ENCODE peak calls at places on chromosomes 16 and 17, in seven cellular contexts. R, Y, L, S, K, Z and T are unnamed samples.

GRCh38 chr16:79090966-79091365 is 509.6 kb downstream of the MAF start:
- DNase-seq in L (no peak), S (no peak), Y (no peak), Z (no peak), R (no peak), K (no peak), T (no peak)

GRCh38 chr16:86570542-86571196 is 4.0 kb downstream of the FOXC2 start:
- DNase-seq in R (no peak), L (peak; percentile 47), S (no peak), K (no peak), Y (no peak), Z (no peak), T (no peak)

GRCh38 chr17:8149419-8150193 is 2.6 kb downstream of the PER1 start:
- DNase-seq in K (no peak), R (no peak), Y (no peak), S (no peak), L (no peak), Z (no peak), T (no peak)

GRCh38 chr17:56297142-56297541 is 143.9 kb downstream of the ANKFN1 start:
- DNase-seq in S (peak; percentile 78), K (no peak), Z (no peak), R (no peak), Y (peak; percentile 28), L (no peak), T (peak; percentile 96)

GRCh38 chr16:82845076-82845475 is 218.3 kb downstream of the CDH13 start:
- DNase-seq in Z (no peak), R (no peak), Y (no peak), L (no peak), K (no peak), S (no peak), T (no peak)

GRCh38 chr17:38864636-38865398 is 5.0 kb upstream of the LASP1 start:
- DNase-seq in K (no peak), Z (no peak), Y (no peak), R (peak; percentile 67), L (peak; percentile 80), S (no peak), T (no peak)

GRCh38 chr16:80991792-80992430 is 14.8 kb downstream of the CMC2 start:
- DNase-seq in R (no peak), Z (no peak), Y (no peak), K (no peak), S (no peak), L (no peak), T (no peak)

GRCh38 chr16:12110361-12111107 is 134.0 kb downstream of the SNX29 start:
- DNase-seq in L (no peak), Z (no peak), S (no peak), R (no peak), K (no peak), Y (no peak), T (no peak)

GRCh38 chr17:28901866-28902818 is 737 bp downstream of the DHRS13 start:
- DNase-seq in Z (no peak), Y (no peak), R (peak; percentile 32), S (peak; percentile 44), K (peak; percentile 77), L (peak; percentile 71), T (no peak)

GRCh38 chr17:28133562-28133970 is 91.1 kb downstream of the NLK start:
- DNase-seq in L (no peak), Y (peak; percentile 28), K (no peak), Z (no peak), S (no peak), R (peak; percentile 23), T (no peak)

GRCh38 chr17:4235372-4236279 is 28.2 kb downstream of the ANKFY1 start:
- DNase-seq in Y (no peak), Z (no peak), R (peak; percentile 52), L (no peak), S (no peak), K (no peak), T (no peak)

GRCh38 chr17:32914181-32914580 is 13.8 kb upstream of the TMEM98 start:
- DNase-seq in S (no peak), Y (no peak), K (no peak), Z (no peak), R (no peak), L (no peak), T (no peak)